ENCODE peak calls at places on chromosomes 2 and 18, in nine cellular contexts. I is sigmoid colon, F is AG10803, H is colonic mucosa, G is heart right ventricle, W is breast epithelium, C is lower leg skin, Q is epithelial cell of proximal tubule, R is Peyer's patch. L is an unnamed sample.

GRCh38 chr2:239852272-239852671 is 172.9 kb downstream of the NDUFA10 start:
- DNase-seq in G (no peak), F (no peak), R (no peak), Q (no peak), C (no peak), W (no peak), H (peak), I (no peak), L (no peak)

GRCh38 chr2:177670791-177671528 is 278.4 kb downstream of the AGPS start:
- DNase-seq in Q (no peak), G (no peak), I (no peak), R (no peak), F (no peak), H (no peak), W (no peak), C (no peak), L (peak)

GRCh38 chr2:236047176-236047575 is 121.0 kb downstream of the GBX2 start:
- DNase-seq in I (no peak), H (no peak), W (no peak), G (no peak), Q (no peak), C (no peak), F (no peak), R (no peak), L (no peak)

GRCh38 chr2:165149439-165149838 is 54.4 kb downstream of the SCN3A start:
- DNase-seq in W (no peak), R (no peak), I (no peak), Q (no peak), F (no peak), C (no peak), G (no peak), H (no peak), L (peak)

GRCh38 chr2:145060876-145061275 is 541.0 kb upstream of the ZEB2 start:
- DNase-seq in R (no peak), W (no peak), F (no peak), G (no peak), C (peak), H (no peak), Q (no peak), I (no peak), L (no peak)

GRCh38 chr18:54127759-54128378 is 96.6 kb downstream of the MBD2 start:
- DNase-seq in Q (no peak), F (peak), G (peak), I (no peak), C (no peak), W (no peak), H (peak), R (no peak), L (peak)

GRCh38 chr2:230751062-230751461 is 38.4 kb downstream of the CAB39 start:
- DNase-seq in F (peak), Q (no peak), G (no peak), C (no peak), H (no peak), R (no peak), W (no peak), I (no peak), L (no peak)

GRCh38 chr2:112165296-112165695 is 27.1 kb downstream of the FBLN7 start:
- DNase-seq in H (no peak), G (no peak), C (no peak), I (no peak), R (no peak), W (no peak), F (no peak), Q (no peak), L (no peak)

GRCh38 chr2:202821538-202822160 is 49.9 kb downstream of the ICA1L start:
- DNase-seq in C (no peak), H (no peak), W (no peak), F (no peak), R (no peak), Q (no peak), G (no peak), I (no peak), L (no peak)

GRCh38 chr2:120864981-120865380 is 129.3 kb downstream of the GLI2 start:
- DNase-seq in R (no peak), H (no peak), I (peak), W (no peak), F (no peak), C (no peak), G (no peak), Q (no peak), L (no peak)

GRCh38 chr2:9285921-9286320 is 79.3 kb downstream of the ASAP2 start:
- DNase-seq in W (no peak), Q (no peak), H (no peak), F (no peak), G (no peak), R (no peak), I (no peak), C (no peak), L (no peak)

GRCh38 chr2:85369500-85369899 is 14.9 kb downstream of the ELMOD3 start:
- DNase-seq in Q (no peak), W (no peak), F (no peak), H (peak), G (no peak), I (no peak), R (no peak), C (no peak), L (no peak)

GRCh38 chr2:12715878-12716249 is 872 bp upstream of the TRIB2 start:
- DNase-seq in G (peak), Q (peak), H (peak), I (peak), F (peak), W (peak), C (peak), R (peak), L (peak)

GRCh38 chr2:19747310-19748072 is 154.3 kb downstream of the TTC32 start:
- DNase-seq in Q (no peak), H (no peak), G (no peak), F (peak), C (no peak), W (peak), I (no peak), R (no peak), L (no peak)

GRCh38 chr2:18932864-18933263 is 343.5 kb upstream of the NT5C1B start:
- DNase-seq in H (no peak), Q (no peak), G (no peak), C (no peak), I (no peak), R (no peak), F (peak), W (no peak), L (no peak)

GRCh38 chr2:86613515-86613914 is 10.2 kb downstream of the RNF103 start:
- DNase-seq in H (no peak), C (no peak), W (no peak), R (no peak), G (no peak), I (no peak), Q (no peak), F (no peak), L (no peak)

GRCh38 chr2:190477563-190478454 is 56.7 kb downstream of the NEMP2 start:
- DNase-seq in C (no peak), G (no peak), Q (no peak), R (no peak), H (no peak), F (peak), W (peak), I (no peak), L (no peak)

GRCh38 chr18:35490894-35491688 is 6.7 kb downstream of the INO80C start:
- DNase-seq in H (peak), R (no peak), C (no peak), I (no peak), F (no peak), W (no peak), Q (no peak), G (no peak), L (no peak)

GRCh38 chr2:59021786-59022185 is 780.7 kb upstream of the FANCL start:
- DNase-seq in W (no peak), Q (no peak), R (no peak), I (no peak), G (no peak), H (no peak), F (no peak), C (no peak), L (no peak)

DNA sequence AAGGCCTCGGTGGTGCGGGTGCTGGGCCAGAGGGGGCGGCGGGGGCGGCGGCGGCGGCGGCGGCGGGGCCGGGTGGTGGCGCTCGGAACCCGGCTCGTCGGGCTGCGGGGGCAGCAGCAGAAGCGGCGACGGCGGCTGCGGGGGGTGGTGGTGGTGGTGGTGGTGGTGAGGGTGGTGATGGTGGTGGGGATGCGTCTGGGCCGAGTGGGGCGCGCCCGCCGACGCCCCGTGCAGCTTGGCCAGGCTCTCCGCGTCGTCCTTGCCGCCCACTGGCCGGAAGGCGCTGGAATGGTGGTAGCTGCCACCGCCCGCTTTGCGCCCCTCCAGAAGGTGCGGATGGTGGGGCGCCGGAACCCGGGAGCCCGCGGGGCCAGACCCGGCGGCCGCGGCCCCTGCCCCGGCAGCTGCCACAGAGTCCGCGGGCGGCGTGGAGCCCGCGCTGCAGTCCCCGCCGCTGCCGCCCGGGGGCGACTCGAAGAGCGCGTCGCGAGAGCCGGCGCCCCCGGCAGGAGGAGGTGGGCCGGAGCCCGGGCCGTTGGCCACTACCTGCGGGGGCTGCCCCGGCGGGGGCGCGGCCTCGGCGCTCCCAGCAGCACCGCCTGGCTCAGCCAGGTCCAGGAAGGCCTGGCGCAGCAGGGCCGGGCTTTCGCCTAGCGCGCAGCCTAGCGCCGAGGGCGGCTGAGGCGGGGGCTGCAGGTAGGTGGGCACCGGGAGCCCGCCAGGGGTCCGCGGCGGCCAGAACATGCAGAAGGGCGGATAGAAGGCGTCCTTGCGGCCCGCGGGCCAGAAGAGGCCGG is 4.2 kb downstream of the SKOR2 start:
- DNase-seq in I (no peak), C (no peak), F (no peak), H (no peak), Q (no peak), R (no peak), G (no peak), W (no peak), L (peak)
- TF ChIP-seq CTCF in I (no peak), C (no peak), F (no peak), H (no peak), Q (peak), R (no peak), G (peak), W (no peak), L (peak)

DNA sequence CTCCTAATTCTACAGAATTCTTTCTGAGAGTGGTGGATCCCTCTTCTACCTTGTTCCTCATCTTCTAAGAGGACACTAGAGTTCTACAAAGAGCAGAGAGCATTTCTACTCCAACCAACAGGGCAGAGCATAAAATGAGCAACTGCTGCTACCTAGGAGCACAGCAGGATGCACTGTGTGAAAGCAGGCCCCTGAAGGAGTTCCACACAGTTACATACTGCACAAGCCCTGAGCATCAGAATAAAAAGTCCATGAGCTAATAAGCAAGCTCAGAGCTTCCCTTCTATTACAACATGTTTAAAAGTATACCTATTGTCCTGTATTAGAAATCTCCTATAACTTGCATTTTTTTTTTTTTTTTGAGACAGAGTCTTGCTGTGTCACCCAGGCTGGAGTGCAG is 8.4 kb downstream of the FHL2 start:
- DNase-seq in H (no peak), Q (no peak), G (no peak), C (no peak), I (no peak), F (no peak), R (no peak), W (no peak), L (no peak)
- TF ChIP-seq CTCF in H (no peak), Q (no peak), G (no peak), C (no peak), I (no peak), F (no peak), R (no peak), W (no peak), L (no peak)

DNA sequence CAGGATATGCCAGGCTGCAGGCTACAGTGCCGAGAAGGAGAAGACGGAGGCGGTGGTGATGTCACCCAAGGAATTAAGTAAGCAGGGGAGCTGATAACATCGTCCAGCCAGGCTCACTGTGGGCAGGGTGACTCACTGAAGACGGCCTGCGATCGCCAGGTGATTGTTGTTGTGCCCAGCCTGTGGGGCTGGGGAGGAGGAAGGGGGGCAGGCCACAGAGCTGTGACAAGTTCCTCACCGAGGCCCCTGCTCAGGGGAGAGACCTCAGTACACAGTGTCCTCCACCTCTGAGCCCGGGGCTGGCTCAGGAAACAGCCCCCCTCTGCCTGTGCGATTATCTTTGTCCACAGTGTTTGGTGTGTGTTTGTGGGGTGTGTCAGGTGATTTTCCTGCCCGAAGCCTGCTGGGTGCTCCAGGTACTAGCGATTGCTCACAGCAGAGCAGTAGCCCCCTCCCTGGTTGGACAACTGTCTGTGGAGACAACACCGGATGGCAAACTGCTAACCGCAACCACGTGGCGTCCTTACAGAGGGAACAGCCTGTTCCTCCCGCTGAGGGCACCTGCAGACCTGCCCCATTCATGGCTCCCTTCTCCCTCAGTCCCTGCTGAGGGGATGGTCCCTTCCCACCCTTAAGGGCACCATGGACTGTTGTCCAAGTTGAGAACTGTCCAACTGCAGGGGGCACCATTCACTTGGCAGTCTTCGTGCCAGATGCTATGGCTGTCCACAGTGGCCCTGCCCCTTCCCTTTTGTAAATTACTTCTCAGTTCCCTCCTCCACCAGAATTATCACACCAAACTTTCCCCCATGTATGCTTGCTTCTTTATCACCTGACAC is 95.1 kb downstream of the ZFP36L2 start:
- DNase-seq in R (peak), C (peak), I (peak), H (peak), Q (peak), W (peak), F (peak), G (peak), L (peak)
- TF ChIP-seq CTCF in R (peak), C (no peak), I (peak), H (peak), Q (peak), W (peak), F (peak), G (peak), L (peak)

GRCh38 chr2:227033471-227034148 is 130.4 kb downstream of the COL4A4 start:
- DNase-seq in W (no peak), I (peak), R (peak), F (peak), G (peak), C (no peak), H (peak), Q (no peak), L (peak)
- TF ChIP-seq CTCF in W (peak), I (peak), R (no peak), F (peak), G (peak), C (no peak), H (peak), Q (peak), L (peak)

GRCh38 chr2:119065146-119065545 is 93.4 kb downstream of the C1QL2 start:
- DNase-seq in I (no peak), G (no peak), W (no peak), H (no peak), F (no peak), C (no peak), R (no peak), Q (no peak), L (no peak)
- TF ChIP-seq CTCF in I (no peak), G (no peak), W (no peak), H (no peak), F (no peak), C (no peak), R (no peak), Q (no peak), L (no peak)

DNA sequence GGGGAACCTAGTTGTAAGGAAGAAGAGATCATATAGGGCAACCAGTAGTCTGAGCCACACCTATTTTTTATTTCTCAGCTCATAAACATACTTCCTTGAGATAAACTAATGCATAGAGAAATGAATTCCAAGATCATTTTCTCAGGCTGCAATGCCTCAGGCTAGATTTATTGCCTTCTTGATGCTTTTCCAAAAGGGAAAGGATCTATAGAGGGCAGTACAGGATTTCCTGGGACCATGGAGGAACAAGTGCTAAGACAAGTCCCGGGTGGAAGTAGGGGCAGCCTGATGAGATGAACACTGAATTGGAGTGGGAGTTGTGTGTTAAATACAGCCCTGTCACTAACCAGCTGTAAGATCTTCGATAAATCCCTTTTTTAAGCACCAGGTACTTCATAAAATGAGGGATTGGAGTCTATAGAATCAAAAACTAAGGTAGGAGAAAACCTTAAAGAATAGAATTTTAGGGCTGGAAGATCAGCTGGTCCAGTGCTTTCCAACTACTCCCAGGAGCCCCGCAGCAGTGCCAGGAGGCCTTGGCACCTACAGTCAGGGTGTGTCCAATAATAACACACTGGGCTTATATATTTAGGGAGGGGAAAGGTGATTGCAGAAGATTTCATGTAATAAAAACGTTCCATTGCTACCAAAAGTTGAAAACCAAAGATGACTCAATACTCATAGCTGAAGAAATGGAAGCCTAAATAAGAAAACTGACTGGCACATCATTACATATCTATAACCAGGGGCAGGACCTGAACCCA is 58.1 kb downstream of the SERTAD2 start:
- DNase-seq in F (peak), H (peak), C (no peak), G (no peak), Q (no peak), I (no peak), W (no peak), R (no peak), L (no peak)
- TF ChIP-seq CTCF in F (peak), H (peak), C (no peak), G (peak), Q (peak), I (peak), W (no peak), R (no peak), L (no peak)

GRCh38 chr2:181955010-181955409 is 30.6 kb upstream of the PPP1R1C start:
- DNase-seq in I (no peak), H (no peak), Q (no peak), G (no peak), R (no peak), W (no peak), C (no peak), F (peak), L (no peak)

GRCh38 chr2:181952413-181953226 is 33.0 kb upstream of the PPP1R1C start:
- DNase-seq in G (no peak), I (no peak), W (no peak), R (no peak), H (no peak), F (no peak), Q (no peak), C (no peak), L (no peak)

GRCh38 chr2:181953773-181954537 is 31.7 kb upstream of the PPP1R1C start:
- DNase-seq in Q (no peak), W (peak), H (peak), I (no peak), R (no peak), C (peak), G (peak), F (peak), L (peak)

GRCh38 chr2:181957668-181958067 is 28.0 kb upstream of the PPP1R1C start:
- DNase-seq in I (no peak), F (no peak), Q (no peak), R (no peak), C (no peak), H (no peak), W (no peak), G (no peak), L (no peak)

GRCh38 chr2:181954538-181954883 is 31.1 kb upstream of the PPP1R1C start:
- DNase-seq in F (no peak), R (no peak), G (no peak), Q (no peak), I (no peak), W (no peak), H (no peak), C (no peak), L (no peak)
- TF ChIP-seq CTCF in F (no peak), R (no peak), G (no peak), Q (no peak), I (no peak), W (no peak), H (no peak), C (no peak), L (no peak)

GRCh38 chr18:8901019-8901418 is 195.7 kb downstream of the MTCL1 start:
- DNase-seq in Q (no peak), H (no peak), C (no peak), R (no peak), I (no peak), F (no peak), G (no peak), W (no peak), L (no peak)

GRCh38 chr18:8895987-8896619 is 190.7 kb downstream of the MTCL1 start:
- DNase-seq in H (no peak), W (no peak), I (no peak), G (no peak), Q (no peak), F (peak), R (no peak), C (no peak), L (no peak)

GRCh38 chr18:8895341-8895740 is 190.0 kb downstream of the MTCL1 start:
- DNase-seq in G (no peak), F (peak), Q (no peak), C (no peak), W (no peak), R (no peak), H (no peak), I (no peak), L (no peak)

GRCh38 chr18:8900552-8900951 is 195.2 kb downstream of the MTCL1 start:
- DNase-seq in F (no peak), I (no peak), Q (no peak), H (no peak), W (no peak), R (no peak), G (no peak), C (no peak), L (no peak)

GRCh38 chr18:8898990-8899389 is 193.6 kb downstream of the MTCL1 start:
- DNase-seq in F (peak), R (no peak), H (no peak), G (no peak), I (no peak), W (no peak), Q (no peak), C (no peak), L (no peak)
- TF ChIP-seq CTCF in F (no peak), R (no peak), H (no peak), G (no peak), I (no peak), W (no peak), Q (peak), C (no peak), L (no peak)